ENCODE peak calls at places on chromosomes 3 and 15, in six cellular contexts. U, D, F, O, Y and S are unnamed samples.

GRCh38 chr3:132084982-132085381 is 50.2 kb upstream of the CPNE4 start:
- DNase-seq in U (no peak), D (no peak), F (no peak), O (no peak), Y (no peak), S (no peak)

GRCh38 chr3:72665701-72666443 is 182.4 kb downstream of the SHQ1 start:
- DNase-seq in U (peak; percentile 56), D (peak; percentile 15), F (peak; percentile 66), O (peak; percentile 21), Y (peak; percentile 43), S (no peak)

GRCh38 chr3:114718897-114719208 is 425.0 kb downstream of the TIGIT start:
- DNase-seq in U (no peak), D (no peak), F (no peak), O (no peak), Y (no peak), S (no peak)

GRCh38 chr15:58390118-58390517 is 41.7 kb upstream of the LIPC start:
- DNase-seq in U (no peak), D (no peak), F (no peak), O (no peak), Y (no peak), S (no peak)

GRCh38 chr15:67185621-67186225 is 68.7 kb downstream of the AAGAB start:
- DNase-seq in U (no peak), D (no peak), F (no peak), O (no peak), Y (no peak), S (no peak)

GRCh38 chr3:151228291-151229125 is 25.5 kb upstream of the GPR171 start:
- DNase-seq in U (peak; percentile 41), D (peak; percentile 50), F (no peak), O (no peak), Y (no peak), S (no peak)

GRCh38 chr15:61159901-61160300 is 69.2 kb downstream of the RORA start:
- DNase-seq in U (no peak), D (no peak), F (no peak), O (no peak), Y (no peak), S (no peak)

GRCh38 chr3:30042274-30042859 is 564.0 kb upstream of the TGFBR2 start:
- DNase-seq in U (peak; percentile 71), D (peak; percentile 72), F (peak; percentile 54), O (peak; percentile 7), Y (peak; percentile 53), S (peak; percentile 42)

GRCh38 chr15:101013151-101013550 is 94.0 kb downstream of the LRRK1 start:
- DNase-seq in U (no peak), D (peak; percentile 2), F (no peak), O (no peak), Y (no peak), S (no peak)

GRCh38 chr3:174495231-174495755 is 363.8 kb upstream of the NAALADL2 start:
- DNase-seq in U (no peak), D (no peak), F (no peak), O (no peak), Y (no peak), S (no peak)

GRCh38 chr3:38002940-38003339 is 12.4 kb downstream of the VILL start:
- DNase-seq in U (no peak), D (no peak), F (no peak), O (no peak), Y (no peak), S (no peak)

GRCh38 chr15:26630857-26631256 is 142.0 kb downstream of the GABRB3 start:
- DNase-seq in U (no peak), D (no peak), F (no peak), O (no peak), Y (no peak), S (no peak)